ENCODE peak calls at places on chromosomes 13 and 19, in five cellular contexts. H is IMR-90, A is mesendoderm, C is mesenchymal stem cell, I is H9. L is an unnamed sample. For H3K4me1, the result is how much of the 10 kb centered on the place peaks cover.

GRCh38 chr13:34933349-34933748 is 8.7 kb upstream of the NBEA start:
- DNase-seq in I (no peak), A (no peak), C (no peak), H (no peak), L (no peak)

GRCh38 chr13:108288741-108289140 is 19.2 kb downstream of the TNFSF13B start:
- DNase-seq in I (no peak), H (no peak), A (no peak), C (no peak), L (no peak)

GRCh38 chr13:59477011-59477410 is 686.7 kb downstream of the DIAPH3 start:
- DNase-seq in I (no peak), C (no peak), H (no peak), A (no peak), L (no peak)

GRCh38 chr19:15304140-15304705 is 28.1 kb downstream of the BRD4 start:
- DNase-seq in C (peak), I (no peak), A (no peak), H (no peak), L (no peak)

GRCh38 chr13:33145667-33146066 is 129.4 kb downstream of the KL start:
- DNase-seq in A (no peak), H (no peak), C (no peak), I (no peak), L (no peak)

GRCh38 chr13:91722267-91722884 is 324.0 kb downstream of the GPC5 start:
- DNase-seq in I (no peak), H (peak), C (peak), A (peak), L (no peak)

GRCh38 chr19:46606019-46606418 is 4.9 kb downstream of the CALM3 start:
- DNase-seq in I (no peak), C (no peak), H (no peak), A (no peak), L (no peak)

GRCh38 chr19:29666634-29667389 is 1.6 kb downstream of the PLEKHF1 start:
- DNase-seq in I (peak), A (peak), H (peak), C (peak), L (peak)

GRCh38 chr19:37114001-37114400 is 35.8 kb downstream of the ZNF420 start:
- DNase-seq in A (peak), H (no peak), C (no peak), I (no peak), L (no peak)

GRCh38 chr19:45451850-45452387 is 15.9 kb upstream of the FOSB start:
- DNase-seq in C (no peak), A (no peak), H (no peak), I (no peak), L (no peak)
- H3K4me1 ChIP-seq in C (under half), A (under half), H (under half), I (under half), L (under half)

GRCh38 chr19:48745208-48745995 is 1.3 kb downstream of the IZUMO1 start:
- DNase-seq in A (peak), H (peak), I (peak), C (peak), L (no peak)

GRCh38 chr19:48746738-48747575 is at the start of gene IZUMO1:
- DNase-seq in C (peak), H (peak), I (peak), A (peak), L (peak)

GRCh38 chr19:48750351-48750750 is 2.1 kb downstream of the FUT1 start:
- DNase-seq in C (no peak), I (no peak), A (no peak), H (no peak), L (no peak)

GRCh38 chr19:48749571-48750198 is 2.8 kb downstream of the FUT1 start:
- DNase-seq in A (no peak), H (no peak), I (no peak), C (no peak), L (no peak)

GRCh38 chr19:48746120-48746519 is 589 bp downstream of the IZUMO1 start:
- DNase-seq in C (no peak), I (no peak), A (no peak), H (no peak), L (no peak)
- H3K4me2 ChIP-seq in C (no peak), I (peak), A (no peak), H (no peak), L (no peak)

GRCh38 chr19:7528192-7528519 is 5.7 kb downstream of the MCOLN1 start:
- DNase-seq in H (no peak), C (no peak), I (no peak), A (no peak), L (no peak)
- H2AK5ac ChIP-seq in H (no peak), C (no peak), I (no peak), A (no peak), L (no peak)

GRCh38 chr19:33278023-33278402 is 24.3 kb downstream of the CEBPA start:
- DNase-seq in A (no peak), H (no peak), C (no peak), I (no peak), L (no peak)
- H3K4me1 ChIP-seq in A (under half), H (under half), C (under half), I (under half), L (under half)

DNA sequence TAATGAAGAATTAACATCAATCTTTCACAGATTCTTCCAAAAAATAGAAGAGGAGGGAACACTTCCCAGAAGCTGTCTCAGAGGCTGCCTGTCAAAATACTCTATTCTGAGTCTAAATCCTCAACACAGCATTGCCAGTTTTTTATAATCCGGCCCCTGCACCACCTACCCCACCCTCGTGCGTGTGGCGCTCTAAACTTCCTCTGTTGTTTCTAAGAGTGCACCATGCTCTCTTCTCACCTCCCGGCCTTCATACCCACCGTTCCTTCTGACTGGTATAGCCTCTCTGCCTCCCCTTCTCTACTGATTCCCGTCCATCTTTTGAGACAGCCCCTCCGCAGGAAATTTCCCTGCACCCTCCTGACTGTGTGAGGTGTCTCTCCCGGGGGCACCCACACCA is 136.8 kb downstream of the KATNAL1 start:
- DNase-seq in I (no peak), A (no peak), H (no peak), C (no peak), L (no peak)
- H3K4me2 ChIP-seq in I (no peak), A (no peak), H (no peak), C (no peak), L (no peak)

GRCh38 chr19:48674216-48674809 is 1.5 kb upstream of the NTN5 start:
- DNase-seq in C (no peak), A (no peak), H (no peak), I (peak), L (no peak)

GRCh38 chr19:48676887-48677286 is 4.1 kb upstream of the NTN5 start:
- DNase-seq in A (no peak), C (no peak), H (no peak), I (no peak), L (no peak)

GRCh38 chr19:48673436-48674100 is 751 bp upstream of the NTN5 start:
- DNase-seq in H (no peak), A (no peak), C (no peak), I (no peak), L (no peak)

GRCh38 chr19:48676487-48676886 is 3.7 kb upstream of the NTN5 start:
- DNase-seq in C (no peak), I (no peak), H (no peak), A (no peak), L (no peak)

GRCh38 chr19:48674921-48675824 is 2.4 kb upstream of the NTN5 start:
- DNase-seq in A (peak), C (peak), I (peak), H (peak), L (peak)
- H2AK5ac ChIP-seq in A (no peak), C (peak), I (no peak), H (peak), L (peak)

DNA sequence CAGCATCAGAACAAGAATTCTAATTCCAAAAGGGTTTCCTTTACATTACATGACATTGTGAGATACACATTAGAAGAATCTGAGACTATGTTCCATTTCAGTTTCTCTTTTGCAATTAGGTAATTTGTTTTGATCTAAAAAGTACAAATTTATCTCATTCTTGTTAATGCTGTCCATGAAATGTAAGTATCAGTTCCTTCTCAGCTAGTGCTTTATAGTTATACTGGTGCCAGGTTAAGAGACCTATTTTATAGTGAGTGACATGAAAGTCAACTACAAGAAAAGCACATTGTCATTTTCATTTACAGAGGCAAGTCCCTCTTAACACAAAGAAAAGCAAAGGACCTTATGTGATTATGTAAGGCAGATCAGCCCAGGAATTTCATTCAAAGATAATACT is 43.9 kb downstream of the RCBTB2 start:
- DNase-seq in A (no peak), H (no peak), C (no peak), I (no peak), L (no peak)
- H3K4me1 ChIP-seq in A (under half), H (under half), C (under half), I (under half), L (under half)

GRCh38 chr13:110525328-110526319 is 35.9 kb downstream of the RAB20 start:
- DNase-seq in H (no peak), I (no peak), C (no peak), A (no peak), L (no peak)
- H3K4me2 ChIP-seq in H (no peak), I (no peak), C (no peak), A (no peak), L (no peak)

GRCh38 chr13:111519041-111519440 is 198.6 kb downstream of the TEX29 start:
- DNase-seq in A (no peak), I (peak), C (no peak), H (no peak), L (no peak)

GRCh38 chr13:111516712-111517640 is 196.5 kb downstream of the TEX29 start:
- DNase-seq in C (no peak), A (no peak), H (no peak), I (peak), L (no peak)

GRCh38 chr13:111518161-111518791 is 197.8 kb downstream of the TEX29 start:
- DNase-seq in C (no peak), H (no peak), I (peak), A (peak), L (no peak)

GRCh38 chr13:111515648-111516047 is 195.2 kb downstream of the TEX29 start:
- DNase-seq in H (no peak), A (no peak), I (peak), C (no peak), L (no peak)

GRCh38 chr13:111517641-111518010 is 197.2 kb downstream of the TEX29 start:
- DNase-seq in A (peak), I (no peak), H (no peak), C (no peak), L (no peak)
- H2AK5ac ChIP-seq in A (no peak), I (no peak), H (no peak), C (no peak), L (peak)

GRCh38 chr13:30290812-30291436 is 16.4 kb downstream of the KATNAL1 start:
- DNase-seq in I (no peak), A (no peak), C (peak), H (no peak), L (no peak)
- H3K4me1 ChIP-seq in I (under half), A (under half), C (under half), H (under half), L (under half)